ENCODE peak calls at places on chromosomes 3 and 15, in eight cellular contexts. I, Y, N, T, O, V, G and B are unnamed samples.

GRCh38 chr3:158167737-158168469 is 58.0 kb downstream of the RSRC1 start:
- DNase-seq in I (peak), Y (no peak), N (peak), T (peak), O (no peak), V (peak), G (no peak), B (peak)

GRCh38 chr3:45488581-45488980 is 100.2 kb downstream of the LARS2 start:
- DNase-seq in I (no peak), Y (no peak), N (peak), T (no peak), O (no peak), V (no peak), G (no peak), B (no peak)

GRCh38 chr3:41464858-41465257 is 265.6 kb downstream of the CTNNB1 start:
- DNase-seq in I (no peak), Y (no peak), N (no peak), T (no peak), O (no peak), V (no peak), G (no peak), B (peak)

GRCh38 chr15:88256261-88257230 is at the start of gene NTRK3:
- DNase-seq in I (no peak), Y (peak), N (no peak), T (peak), O (peak), V (peak), G (peak), B (peak)

GRCh38 chr3:52973806-52974205 is 72.1 kb downstream of the SFMBT1 start:
- DNase-seq in I (peak), Y (no peak), N (no peak), T (no peak), O (no peak), V (peak), G (no peak), B (peak)

GRCh38 chr15:45449878-45450277 is 71.5 kb upstream of the GATM start:
- DNase-seq in I (no peak), Y (no peak), N (peak), T (no peak), O (no peak), V (no peak), G (no peak), B (no peak)

GRCh38 chr15:74680461-74680860 is 15.4 kb downstream of the EDC3 start:
- DNase-seq in I (peak), Y (no peak), N (no peak), T (no peak), O (no peak), V (no peak), G (no peak), B (no peak)

GRCh38 chr3:163490119-163490518 is 1588.2 kb downstream of the SI start:
- DNase-seq in I (no peak), Y (no peak), N (peak), T (peak), O (peak), V (no peak), G (peak), B (peak)

GRCh38 chr3:154421067-154421466 is 8.9 kb downstream of the GPR149 start:
- DNase-seq in I (no peak), Y (no peak), N (peak), T (peak), O (peak), V (peak), G (peak), B (no peak)

GRCh38 chr15:60563066-60563465 is 84.1 kb upstream of the ICE2 start:
- DNase-seq in I (no peak), Y (no peak), N (no peak), T (no peak), O (no peak), V (no peak), G (no peak), B (no peak)

GRCh38 chr15:26967719-26968269 is 3.2 kb upstream of the GABRG3 start:
- DNase-seq in I (no peak), Y (peak), N (no peak), T (peak), O (peak), V (no peak), G (peak), B (peak)
- H3K27ac ChIP-seq in I (no peak), Y (no peak), N (no peak), T (no peak), O (no peak), V (no peak), G (no peak), B (no peak)

DNA sequence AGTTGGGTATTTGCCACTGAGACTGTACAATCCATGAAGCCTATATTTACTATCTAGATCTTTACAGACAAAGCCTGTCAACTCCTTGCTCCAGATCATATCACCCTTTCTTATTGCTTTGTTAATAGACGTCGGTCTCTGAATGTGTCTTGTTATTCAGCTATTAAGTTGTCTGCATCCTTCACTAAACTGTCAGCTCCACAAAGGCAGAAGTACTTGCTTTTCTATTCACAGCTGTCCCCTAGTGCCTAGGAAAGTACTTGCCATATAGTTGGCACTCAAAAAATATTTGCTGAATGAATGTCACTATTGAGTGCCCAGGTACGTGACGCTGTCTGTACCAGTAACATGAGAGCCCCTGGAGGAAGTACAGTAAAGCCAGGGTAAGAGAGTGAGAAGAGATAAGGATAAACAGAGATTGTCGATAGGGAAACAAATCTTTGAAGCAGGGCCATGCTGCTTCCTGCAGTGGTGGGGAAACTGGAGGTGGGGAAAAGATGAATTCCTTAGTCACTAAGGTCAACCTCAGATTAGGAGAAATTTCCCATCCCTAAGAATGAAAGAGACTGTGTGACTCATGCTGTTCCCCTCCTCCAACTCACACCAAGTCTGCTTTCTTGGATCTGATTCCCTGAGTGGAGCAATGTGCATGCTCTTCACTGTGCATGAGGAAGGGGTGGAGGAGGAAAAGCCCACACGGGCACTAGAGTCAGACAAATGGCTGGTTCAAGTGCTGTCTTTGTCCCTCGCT is 36.3 kb downstream of the PRICKLE2 start:
- DNase-seq in I (peak), Y (no peak), N (peak), T (peak), O (no peak), V (peak), G (no peak), B (peak)
- H3K9ac ChIP-seq in I (no peak), Y (peak), N (peak), T (no peak), O (no peak), V (peak), G (no peak), B (no peak)

GRCh38 chr15:67241132-67241855 is 13.2 kb downstream of the AAGAB start:
- DNase-seq in I (no peak), Y (no peak), N (no peak), T (peak), O (peak), V (no peak), G (no peak), B (no peak)
- H3K27ac ChIP-seq in I (no peak), Y (no peak), N (no peak), T (no peak), O (no peak), V (no peak), G (no peak), B (no peak)

DNA sequence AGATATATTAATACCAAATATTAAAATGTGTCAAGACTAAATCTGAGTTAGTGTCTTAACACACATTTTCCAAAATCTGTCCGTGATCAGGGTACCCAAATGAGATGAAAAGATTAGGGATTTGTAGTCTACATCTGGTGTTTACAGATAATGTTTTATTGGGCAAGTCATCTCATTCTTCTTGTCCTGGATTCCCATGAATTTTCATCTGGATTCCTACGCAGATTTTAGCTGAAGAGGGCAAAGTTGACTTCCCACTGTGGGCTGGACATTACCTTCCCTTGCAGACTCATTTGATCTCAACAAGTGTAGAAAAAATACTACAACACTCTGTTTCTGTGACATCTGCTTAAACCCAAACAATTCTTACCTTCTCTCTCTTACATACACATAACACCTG is 79.1 kb downstream of the CEP63 start:
- DNase-seq in I (no peak), Y (no peak), N (no peak), T (no peak), O (no peak), V (no peak), G (no peak), B (no peak)
- H3K9ac ChIP-seq in I (no peak), Y (no peak), N (no peak), T (no peak), O (no peak), V (no peak), G (no peak), B (no peak)